ENCODE peak calls at places on chromosome 10, in eight cellular contexts. O, Z, I, L, Q, U, A and W are unnamed samples.

GRCh38 chr10:17479015-17479615 is 24.7 kb upstream of the ST8SIA6 start:
- DNase-seq in O (no peak), Z (no peak), I (no peak), L (no peak), Q (no peak), U (no peak), A (no peak), W (no peak)

GRCh38 chr10:120423350-120424197 is 33.5 kb upstream of the PLPP4 start:
- DNase-seq in O (peak), Z (peak), I (no peak), L (peak), Q (no peak), U (no peak), A (peak), W (peak)

GRCh38 chr10:101062231-101063161 is 707 bp downstream of the KAZALD1 start:
- DNase-seq in O (peak), Z (peak), I (peak), L (no peak), Q (peak), U (peak), A (peak), W (peak)

GRCh38 chr10:61346946-61347345 is 106.2 kb downstream of the TMEM26 start:
- DNase-seq in O (no peak), Z (no peak), I (no peak), L (no peak), Q (no peak), U (no peak), A (no peak), W (no peak)

GRCh38 chr10:72319416-72320254 is 35.1 kb downstream of the DNAJB12 start:
- DNase-seq in O (peak), Z (peak), I (peak), L (peak), Q (peak), U (peak), A (peak), W (peak)

GRCh38 chr10:74822101-74822500 is 4.3 kb upstream of the KAT6B start:
- DNase-seq in O (no peak), Z (no peak), I (no peak), L (no peak), Q (no peak), U (no peak), A (no peak), W (no peak)

GRCh38 chr10:114271779-114272167 is 32.7 kb downstream of the VWA2 start:
- DNase-seq in O (no peak), Z (no peak), I (peak), L (no peak), Q (no peak), U (no peak), A (no peak), W (no peak)

GRCh38 chr10:126207313-126207771 is 180.9 kb downstream of the ADAM12 start:
- DNase-seq in O (no peak), Z (no peak), I (no peak), L (no peak), Q (no peak), U (no peak), A (no peak), W (no peak)

GRCh38 chr10:12164085-12164484 is 31.6 kb downstream of the NUDT5 start:
- DNase-seq in O (no peak), Z (no peak), I (no peak), L (no peak), Q (no peak), U (no peak), A (no peak), W (no peak)

GRCh38 chr10:30384791-30385201 is 35.7 kb upstream of the MTPAP start:
- DNase-seq in O (no peak), Z (peak), I (no peak), L (no peak), Q (no peak), U (no peak), A (no peak), W (no peak)
- TF ChIP-seq CTCF in O (peak), Z (no peak), I (peak), L (no peak), Q (peak), U (peak), A (peak), W (peak)

DNA sequence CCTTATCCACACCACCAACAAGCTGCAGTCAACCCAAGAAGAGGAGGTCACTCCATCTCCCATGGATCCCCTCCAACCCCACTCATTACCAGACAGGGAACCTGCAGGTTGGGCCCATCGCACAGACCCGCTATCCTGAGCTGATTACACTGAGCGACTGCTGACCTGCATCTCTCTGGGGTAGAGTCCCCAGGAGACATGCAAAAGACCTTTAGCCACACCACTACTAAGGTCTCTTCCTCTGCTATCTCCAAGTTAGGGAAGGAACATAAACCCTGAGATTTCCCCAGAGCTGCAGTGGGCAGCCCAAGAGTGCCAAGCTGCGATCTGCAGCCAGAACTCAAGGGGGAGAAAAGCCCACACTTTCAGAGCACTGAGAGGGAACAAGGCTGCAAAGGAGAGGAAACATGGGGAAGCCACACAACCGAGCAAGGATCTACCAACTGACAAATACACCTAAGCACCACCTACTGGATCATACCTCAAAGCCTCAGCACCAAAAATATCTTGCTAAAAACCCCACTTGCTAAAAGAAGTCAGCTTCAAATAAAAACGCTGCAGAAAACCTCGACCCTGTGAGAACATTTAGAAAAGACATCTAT is 298.2 kb downstream of the SORCS1 start:
- DNase-seq in O (no peak), Z (no peak), I (no peak), L (no peak), Q (no peak), U (no peak), A (no peak), W (no peak)
- TF ChIP-seq CTCF in O (no peak), Z (no peak), I (no peak), L (no peak), Q (no peak), U (no peak), A (no peak), W (no peak)

GRCh38 chr10:112687647-112688046 is 240.6 kb downstream of the VTI1A start:
- DNase-seq in O (no peak), Z (peak), I (no peak), L (no peak), Q (no peak), U (no peak), A (no peak), W (no peak)

GRCh38 chr10:112689327-112689726 is 242.3 kb downstream of the VTI1A start:
- DNase-seq in O (no peak), Z (no peak), I (no peak), L (no peak), Q (no peak), U (no peak), A (peak), W (no peak)
- TF ChIP-seq CTCF in O (peak), Z (no peak), I (peak), L (no peak), Q (no peak), U (no peak), A (peak), W (no peak)

GRCh38 chr10:99731296-99732032 is 463 bp downstream of the COX15 start:
- DNase-seq in O (no peak), Z (no peak), I (no peak), L (no peak), Q (no peak), U (no peak), A (no peak), W (no peak)

GRCh38 chr10:99733366-99733765 is 1.3 kb downstream of the CUTC start:
- DNase-seq in O (no peak), Z (peak), I (no peak), L (no peak), Q (no peak), U (no peak), A (no peak), W (no peak)

GRCh38 chr10:99730026-99730425 is 1.9 kb downstream of the COX15 start:
- DNase-seq in O (no peak), Z (no peak), I (no peak), L (no peak), Q (no peak), U (no peak), A (no peak), W (no peak)

DNA sequence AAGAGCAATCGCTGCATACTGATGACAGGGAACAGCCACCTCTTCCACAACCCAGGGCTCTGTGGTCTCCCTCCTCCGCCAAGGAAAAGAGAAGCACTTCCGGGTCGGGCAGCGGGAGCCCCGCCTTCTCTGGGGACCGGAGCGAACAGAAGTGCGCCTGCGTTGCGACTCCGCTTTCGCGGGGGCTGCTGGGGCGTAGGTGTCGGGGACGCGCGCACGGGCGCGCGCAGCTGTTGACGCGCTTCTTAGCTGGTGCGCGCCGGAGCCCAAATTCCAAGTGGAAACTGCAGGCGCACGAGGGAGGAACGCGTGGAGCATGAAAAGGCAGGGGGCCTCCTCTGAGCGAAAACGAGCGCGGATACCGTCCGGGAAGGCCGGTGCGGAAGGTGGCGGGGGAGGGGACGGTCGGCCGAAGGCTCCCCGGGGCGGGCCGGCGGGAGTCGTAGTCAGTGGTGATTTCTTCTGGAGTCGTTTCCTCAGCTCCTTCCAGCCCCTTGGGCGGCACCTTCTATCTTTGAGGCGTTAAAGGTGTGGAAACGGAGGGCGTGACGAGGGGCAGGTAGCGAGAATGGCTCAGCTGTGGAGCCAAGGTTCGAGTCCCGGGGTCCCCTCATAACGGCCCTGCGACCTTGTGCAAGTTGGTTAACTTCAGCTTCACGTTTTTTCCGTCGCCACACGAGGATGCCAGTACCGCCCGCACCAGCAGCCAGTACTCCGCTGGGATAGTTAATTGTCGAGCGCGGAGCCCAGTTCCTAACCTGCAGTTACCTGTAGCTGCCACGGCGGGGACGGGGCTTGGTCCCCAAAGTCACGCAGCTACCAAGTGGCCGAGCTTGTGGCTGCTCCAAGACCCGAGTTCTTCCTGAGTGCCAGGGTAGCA is at the start of the genes COX15 and CUTC:
- DNase-seq in O (peak), Z (peak), I (peak), L (peak), Q (peak), U (peak), A (peak), W (peak)
- TF ChIP-seq CTCF in O (peak), Z (no peak), I (peak), L (no peak), Q (peak), U (peak), A (peak), W (peak)

DNA sequence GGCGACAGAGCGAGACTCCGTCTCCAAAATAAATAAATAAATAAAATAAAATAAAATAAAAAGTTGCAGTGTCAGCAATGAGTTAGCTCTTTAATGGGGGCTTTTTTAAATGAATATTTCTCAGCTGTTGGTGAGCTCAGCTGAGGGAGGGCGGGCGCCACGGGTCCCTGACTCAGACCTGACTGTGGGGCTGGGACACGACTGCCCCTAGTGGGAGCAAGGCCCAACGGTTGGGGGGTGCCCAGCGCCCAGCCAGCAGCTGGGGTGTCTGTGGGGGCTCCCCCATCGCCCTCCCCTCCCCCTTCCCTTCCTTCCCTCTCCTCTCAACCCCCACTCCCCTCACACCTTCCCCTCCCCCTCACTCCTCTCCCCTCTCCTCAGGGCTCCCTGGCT is 46.6 kb downstream of the PWWP2B start:
- DNase-seq in O (peak), Z (peak), I (no peak), L (no peak), Q (peak), U (peak), A (no peak), W (peak)
- TF ChIP-seq CTCF in O (peak), Z (no peak), I (peak), L (no peak), Q (peak), U (peak), A (no peak), W (peak)

DNA sequence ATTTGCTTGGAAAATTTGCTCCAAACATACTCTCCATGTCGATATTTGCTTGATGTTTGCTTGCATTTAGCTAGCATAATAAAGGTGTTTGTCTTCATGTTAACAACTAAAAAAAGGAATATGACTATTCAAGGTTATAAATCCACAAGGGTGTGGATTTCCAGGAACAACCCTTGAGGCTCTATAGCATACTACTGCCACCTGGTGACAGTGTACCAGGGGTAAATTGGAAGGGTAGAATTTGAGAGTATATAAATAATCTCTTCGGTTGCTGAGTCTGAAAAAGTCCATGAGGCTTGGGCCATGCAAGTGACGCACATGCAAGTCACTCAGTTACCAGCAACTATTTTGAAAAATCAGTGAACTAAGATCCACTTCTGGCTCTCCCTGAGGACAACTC is 68.4 kb downstream of the SLIT1 start:
- DNase-seq in O (no peak), Z (no peak), I (no peak), L (no peak), Q (no peak), U (no peak), A (no peak), W (no peak)
- TF ChIP-seq CTCF in O (no peak), Z (no peak), I (no peak), L (no peak), Q (no peak), U (no peak), A (peak), W (no peak)

GRCh38 chr10:133309111-133309719 is 501 bp downstream of the ZNF511 start:
- DNase-seq in O (peak), Z (peak), I (peak), L (peak), Q (peak), U (peak), A (peak), W (peak)
- TF ChIP-seq CTCF in O (no peak), Z (no peak), I (no peak), L (no peak), Q (no peak), U (no peak), A (no peak), W (no peak)

GRCh38 chr10:3580565-3580964 is 204.4 kb downstream of the KLF6 start:
- DNase-seq in O (no peak), Z (no peak), I (no peak), L (no peak), Q (no peak), U (no peak), A (no peak), W (no peak)
- TF ChIP-seq CTCF in O (no peak), Z (no peak), I (no peak), L (no peak), Q (no peak), U (no peak), A (no peak), W (no peak)